ENCODE peak calls at places on chromosomes 2 and 18, in five cellular contexts. X, H, O, J and F are unnamed samples.

GRCh38 chr18:4544131-4544530 is 89.0 kb upstream of the DLGAP1 start:
- DNase-seq in X (no peak), O (no peak), H (no peak), J (no peak), F (no peak)

GRCh38 chr18:34787931-34788532 is 77.9 kb downstream of the DTNA start:
- DNase-seq in X (peak), O (no peak), H (no peak), J (peak), F (no peak)

GRCh38 chr2:166293984-166294383 is 81.8 kb downstream of the SCN9A start:
- DNase-seq in J (no peak), H (no peak), X (no peak), O (no peak), F (no peak)

GRCh38 chr2:7430869-7431641 is 513.8 kb downstream of the RNF144A start:
- DNase-seq in H (no peak), J (no peak), O (peak), X (peak), F (peak)

GRCh38 chr2:199011908-199012307 is 445.8 kb downstream of the SATB2 start:
- DNase-seq in X (no peak), O (no peak), H (no peak), J (no peak), F (peak)

GRCh38 chr2:30527411-30527810 is 80.4 kb downstream of the LCLAT1 start:
- DNase-seq in J (peak), O (no peak), H (no peak), X (no peak), F (no peak)

GRCh38 chr18:37332764-37333420 is 232.7 kb downstream of the CELF4 start:
- DNase-seq in X (no peak), H (no peak), J (no peak), O (no peak), F (no peak)

GRCh38 chr2:11938196-11938595 is 191.8 kb downstream of the LPIN1 start:
- DNase-seq in J (peak), X (no peak), O (peak), H (no peak), F (no peak)

GRCh38 chr2:50004667-50005066 is 850.4 kb upstream of the FSHR start:
- DNase-seq in J (no peak), X (no peak), H (no peak), O (no peak), F (no peak)

GRCh38 chr2:240449764-240450531 is 14.5 kb downstream of the GPC1 start:
- DNase-seq in H (no peak), O (peak), X (no peak), J (no peak), F (peak)